ENCODE peak calls at places on chromosomes 3 and 15, in eight cellular contexts. I, H, O, B, C, Q, T and P are unnamed samples.

GRCh38 chr3:27728195-27729087 is 6.3 kb upstream of the EOMES start:
- DNase-seq in I (no peak), H (no peak), O (no peak), B (no peak), C (no peak), Q (no peak), T (no peak), P (no peak)

GRCh38 chr15:85615930-85616329 is 178.8 kb downstream of the KLHL25 start:
- DNase-seq in I (no peak), H (peak), O (no peak), B (peak), C (peak), Q (no peak), T (no peak), P (no peak)

GRCh38 chr15:63983071-63983711 is 63.1 kb downstream of the DAPK2 start:
- DNase-seq in I (no peak), H (peak), O (no peak), B (no peak), C (no peak), Q (no peak), T (no peak), P (no peak)

GRCh38 chr3:106534206-106534605 is 665.4 kb upstream of the CBLB start:
- DNase-seq in I (no peak), H (no peak), O (no peak), B (no peak), C (peak), Q (no peak), T (peak), P (no peak)

GRCh38 chr3:7875858-7876442 is 625.7 kb upstream of the LMCD1 start:
- DNase-seq in I (peak), H (no peak), O (no peak), B (no peak), C (peak), Q (no peak), T (no peak), P (no peak)

GRCh38 chr3:159987291-159987711 is 1.3 kb upstream of the IL12A start:
- DNase-seq in I (peak), H (no peak), O (no peak), B (no peak), C (peak), Q (no peak), T (no peak), P (no peak)

GRCh38 chr15:77865106-77865630 is 212.3 kb downstream of the TBC1D2B start:
- DNase-seq in I (no peak), H (no peak), O (no peak), B (no peak), C (no peak), Q (no peak), T (no peak), P (no peak)

GRCh38 chr15:44719293-44719999 is 8.1 kb downstream of the B2M start:
- DNase-seq in I (no peak), H (no peak), O (no peak), B (no peak), C (peak), Q (no peak), T (no peak), P (peak)

GRCh38 chr3:178367817-178368617 is 168.2 kb upstream of the KCNMB2 start:
- DNase-seq in I (no peak), H (peak), O (no peak), B (peak), C (peak), Q (no peak), T (no peak), P (no peak)

GRCh38 chr15:76176487-76177085 is 116.8 kb downstream of the TMEM266 start:
- DNase-seq in I (no peak), H (no peak), O (no peak), B (no peak), C (no peak), Q (no peak), T (no peak), P (no peak)

GRCh38 chr15:67501836-67502461 is 19.0 kb upstream of the C15orf61 start:
- DNase-seq in I (no peak), H (peak), O (no peak), B (no peak), C (peak), Q (no peak), T (no peak), P (no peak)

GRCh38 chr3:165339753-165340152 is 143.6 kb upstream of the SLITRK3 start:
- DNase-seq in I (peak), H (peak), O (no peak), B (peak), C (peak), Q (no peak), T (no peak), P (no peak)

GRCh38 chr3:45007091-45007490 is 19.0 kb upstream of the CLEC3B start:
- DNase-seq in I (no peak), H (no peak), O (no peak), B (no peak), C (no peak), Q (no peak), T (no peak), P (no peak)

GRCh38 chr15:76903251-76903681 is 1.9 kb downstream of the SCAPER start:
- DNase-seq in I (no peak), H (peak), O (no peak), B (no peak), C (peak), Q (no peak), T (no peak), P (peak)

GRCh38 chr15:59995568-59996349 is 8.4 kb upstream of the FOXB1 start:
- DNase-seq in I (no peak), H (no peak), O (no peak), B (no peak), C (no peak), Q (no peak), T (no peak), P (no peak)